ENCODE peak calls at places on chromosomes 13 and 19, in four cellular contexts. One of them, this sample, is unnamed.

GRCh38 chr13:29994911-29995601 is 144.6 kb upstream of the UBL3 start:
- DNase-seq in heart right ventricle: no peak
- DNase-seq in hepatocyte: no peak
- DNase-seq in brain microvascular endothelial cell: no peak
- DNase-seq in this sample: no peak

GRCh38 chr19:8655340-8655709 is 24.9 kb downstream of the NFILZ start:
- DNase-seq in heart right ventricle: no peak
- DNase-seq in hepatocyte: no peak
- DNase-seq in brain microvascular endothelial cell: no peak
- DNase-seq in this sample: peak; percentile 28

GRCh38 chr13:109155301-109155761 is 525.9 kb downstream of the MYO16 start:
- DNase-seq in heart right ventricle: no peak
- DNase-seq in hepatocyte: no peak
- DNase-seq in brain microvascular endothelial cell: peak; percentile 89
- DNase-seq in this sample: no peak

GRCh38 chr19:15378529-15379082 is 981 bp downstream of the AKAP8 start:
- DNase-seq in heart right ventricle: no peak
- DNase-seq in hepatocyte: peak; percentile 77
- DNase-seq in brain microvascular endothelial cell: peak; percentile 47
- DNase-seq in this sample: peak; percentile 57

GRCh38 chr13:99417151-99417820 is 84.0 kb upstream of the TM9SF2 start:
- DNase-seq in heart right ventricle: no peak
- DNase-seq in hepatocyte: no peak
- DNase-seq in brain microvascular endothelial cell: no peak
- DNase-seq in this sample: no peak

GRCh38 chr13:94345374-94346195 is 133.9 kb downstream of the DCT start:
- DNase-seq in heart right ventricle: no peak
- DNase-seq in hepatocyte: peak; percentile 26
- DNase-seq in brain microvascular endothelial cell: no peak
- DNase-seq in this sample: no peak

GRCh38 chr13:106155411-106155810 is 380.1 kb downstream of the EFNB2 start:
- DNase-seq in heart right ventricle: no peak
- DNase-seq in hepatocyte: no peak
- DNase-seq in brain microvascular endothelial cell: no peak
- DNase-seq in this sample: no peak

GRCh38 chr13:94065741-94066140 is 413.7 kb downstream of the DCT start:
- DNase-seq in heart right ventricle: no peak
- DNase-seq in hepatocyte: no peak
- DNase-seq in brain microvascular endothelial cell: peak; percentile 25
- DNase-seq in this sample: no peak

GRCh38 chr19:7917292-7918061 is 2.7 kb upstream of the SNAPC2 start:
- DNase-seq in heart right ventricle: peak; percentile 57
- DNase-seq in hepatocyte: peak; percentile 85
- DNase-seq in brain microvascular endothelial cell: peak; percentile 29
- DNase-seq in this sample: peak; percentile 72

GRCh38 chr13:27053902-27054595 is 117.6 kb downstream of the USP12 start:
- DNase-seq in heart right ventricle: no peak
- DNase-seq in hepatocyte: no peak
- DNase-seq in brain microvascular endothelial cell: peak; percentile 64
- DNase-seq in this sample: no peak

GRCh38 chr19:35373492-35373891 is 2.6 kb downstream of the GPR42 start:
- DNase-seq in heart right ventricle: no peak
- DNase-seq in hepatocyte: no peak
- DNase-seq in brain microvascular endothelial cell: no peak
- DNase-seq in this sample: no peak

GRCh38 chr13:34767778-34768177 is 174.3 kb upstream of the NBEA start:
- DNase-seq in heart right ventricle: no peak
- DNase-seq in hepatocyte: no peak
- DNase-seq in brain microvascular endothelial cell: no peak
- DNase-seq in this sample: no peak

GRCh38 chr13:113947321-113948033 is 26.4 kb downstream of the C13orf46 start:
- DNase-seq in heart right ventricle: no peak
- DNase-seq in hepatocyte: peak; percentile 49
- DNase-seq in brain microvascular endothelial cell: peak; percentile 40
- DNase-seq in this sample: no peak

GRCh38 chr19:36182612-36183454 is 30.6 kb upstream of the COX7A1 start:
- DNase-seq in heart right ventricle: no peak
- DNase-seq in hepatocyte: peak; percentile 12
- DNase-seq in brain microvascular endothelial cell: peak; percentile 91
- DNase-seq in this sample: no peak

GRCh38 chr13:68232351-68233130 is 1002.4 kb upstream of the PCDH9 start:
- DNase-seq in heart right ventricle: no peak
- DNase-seq in hepatocyte: no peak
- DNase-seq in brain microvascular endothelial cell: peak; percentile 11
- DNase-seq in this sample: no peak

GRCh38 chr19:18523841-18524240 is 2.0 kb upstream of the ELL start:
- DNase-seq in heart right ventricle: no peak
- DNase-seq in hepatocyte: no peak
- DNase-seq in brain microvascular endothelial cell: no peak
- DNase-seq in this sample: no peak

GRCh38 chr19:18520848-18521691 is 800 bp downstream of the ELL start:
- DNase-seq in heart right ventricle: peak; percentile 54
- DNase-seq in hepatocyte: peak; percentile 52
- DNase-seq in brain microvascular endothelial cell: no peak
- DNase-seq in this sample: peak; percentile 65

GRCh38 chr19:18521692-18522123 is at the start of gene ELL:
- DNase-seq in heart right ventricle: no peak
- DNase-seq in hepatocyte: no peak
- DNase-seq in brain microvascular endothelial cell: no peak
- DNase-seq in this sample: no peak

GRCh38 chr19:18519962-18520847 is 1.7 kb downstream of the ELL start:
- DNase-seq in heart right ventricle: peak; percentile 51
- DNase-seq in hepatocyte: peak; percentile 92
- DNase-seq in brain microvascular endothelial cell: peak; percentile 67
- DNase-seq in this sample: peak; percentile 63

DNA sequence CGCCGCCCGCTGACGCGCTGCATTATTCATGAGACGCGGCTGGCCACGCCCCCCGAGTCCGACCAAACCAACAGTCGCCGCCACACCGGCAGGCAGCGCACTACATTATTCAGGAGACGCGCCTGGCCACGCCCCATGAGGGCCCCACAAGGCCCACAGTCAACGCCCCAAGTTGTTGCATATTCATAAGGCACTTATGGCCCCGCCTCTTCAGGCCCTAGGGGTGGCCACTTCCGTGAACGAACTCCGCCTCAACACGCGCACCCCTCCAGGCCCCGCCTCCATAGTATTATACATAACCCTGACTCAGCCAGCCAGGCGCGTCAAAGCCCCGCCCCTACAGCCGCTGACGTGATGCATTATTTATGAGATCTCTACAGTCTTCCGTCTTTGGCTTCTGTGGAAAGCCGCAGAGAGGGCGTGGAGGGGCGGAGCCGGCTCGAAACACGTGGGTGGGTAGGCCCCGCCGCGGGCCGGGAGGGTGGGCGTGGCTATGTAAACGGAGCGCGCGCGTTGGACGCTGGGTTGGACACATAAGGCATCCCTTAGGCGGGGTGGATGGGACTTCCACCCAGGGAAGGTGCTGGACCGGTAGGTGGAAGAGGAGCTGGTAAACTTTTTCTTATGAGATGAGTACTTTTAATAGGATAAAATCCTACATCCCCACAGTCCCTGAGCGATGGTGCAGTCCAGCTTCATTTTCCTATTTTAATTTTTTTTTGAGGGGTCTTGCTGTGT is 423 bp upstream of the ELL start:
- DNase-seq in heart right ventricle: peak; percentile 100
- DNase-seq in hepatocyte: peak; percentile 100
- DNase-seq in brain microvascular endothelial cell: peak; percentile 100
- DNase-seq in this sample: peak; percentile 99
- TF ChIP-seq CTCF in heart right ventricle: peak; percentile 44
- TF ChIP-seq CTCF in hepatocyte: no peak
- TF ChIP-seq CTCF in brain microvascular endothelial cell: peak; percentile 22
- TF ChIP-seq CTCF in this sample: no peak

GRCh38 chr19:48646912-48647216 is 877 bp upstream of the CA11 start:
- DNase-seq in heart right ventricle: no peak
- DNase-seq in hepatocyte: no peak
- DNase-seq in brain microvascular endothelial cell: no peak
- DNase-seq in this sample: no peak
- H3K4me3 ChIP-seq in heart right ventricle: no peak overlapping the region
- H3K4me3 ChIP-seq in hepatocyte: no peak overlapping the region
- H3K4me3 ChIP-seq in brain microvascular endothelial cell: no peak overlapping the region
- H3K4me3 ChIP-seq in this sample: peak overlapping the region; percentile 64

GRCh38 chr19:17953316-17953801 is 13.5 kb upstream of the KCNN1 start:
- DNase-seq in heart right ventricle: no peak
- DNase-seq in hepatocyte: no peak
- DNase-seq in brain microvascular endothelial cell: no peak
- DNase-seq in this sample: no peak
- H3K27me3 ChIP-seq in heart right ventricle: peaks cover 95% of the 10 kb centered on the region
- H3K27me3 ChIP-seq in hepatocyte: peaks cover 50% of the 10 kb centered on the region
- H3K27me3 ChIP-seq in brain microvascular endothelial cell: peaks cover 68% of the 10 kb centered on the region
- H3K27me3 ChIP-seq in this sample: peaks cover 3% of the 10 kb centered on the region

DNA sequence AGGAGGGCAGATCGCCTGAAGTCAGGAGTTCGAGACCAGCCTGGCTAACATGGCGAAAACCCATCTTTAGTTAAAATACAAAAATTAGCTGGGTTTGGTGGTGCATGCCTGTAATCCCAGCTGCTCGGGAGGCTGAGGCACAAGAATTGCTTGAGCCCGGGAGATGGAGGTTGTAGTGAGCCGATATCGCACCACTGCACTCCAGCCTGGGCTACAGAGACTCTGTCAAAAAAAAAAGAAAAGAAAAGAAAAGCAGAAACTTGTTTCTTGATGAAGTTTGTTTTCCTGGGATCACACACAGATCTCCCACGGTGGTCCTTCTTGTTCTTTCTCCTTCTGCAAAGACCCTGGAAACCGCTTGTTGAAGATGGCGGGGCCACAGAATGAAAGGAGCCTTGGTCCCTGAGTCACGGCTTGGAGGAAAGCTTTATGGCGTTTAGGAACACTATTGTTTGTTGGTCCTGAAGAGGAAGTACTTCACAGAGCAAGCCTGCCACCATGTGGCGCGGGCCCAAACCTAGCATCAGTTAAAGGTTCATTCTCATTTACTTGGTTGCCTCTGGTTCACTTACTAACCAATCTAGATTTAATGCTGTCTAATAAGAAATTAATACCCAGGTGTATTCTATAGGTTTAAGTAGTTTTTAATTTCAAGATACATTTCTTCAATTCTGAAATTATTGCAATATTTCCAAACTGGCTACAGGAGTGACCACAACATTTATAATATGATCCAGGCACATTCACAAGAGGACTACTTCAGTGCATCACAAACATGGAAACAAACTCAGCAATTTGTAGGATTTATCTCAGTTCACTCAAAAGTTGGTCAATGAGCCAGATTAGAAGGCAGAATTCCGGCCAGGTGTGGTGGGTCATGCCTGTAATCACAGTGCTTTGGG is 21.3 kb upstream of the ARL11 start:
- DNase-seq in heart right ventricle: peak; percentile 85
- DNase-seq in hepatocyte: peak; percentile 91
- DNase-seq in brain microvascular endothelial cell: peak; percentile 88
- DNase-seq in this sample: peak; percentile 34
- TF ChIP-seq CTCF in heart right ventricle: peak; percentile 93
- TF ChIP-seq CTCF in hepatocyte: peak; percentile 87
- TF ChIP-seq CTCF in brain microvascular endothelial cell: peak; percentile 86
- TF ChIP-seq CTCF in this sample: peak; percentile 79

GRCh38 chr19:53466726-53467125 is 807 bp upstream of the ZNF813 start:
- DNase-seq in heart right ventricle: no peak
- DNase-seq in hepatocyte: peak; percentile 21
- DNase-seq in brain microvascular endothelial cell: no peak
- DNase-seq in this sample: no peak

GRCh38 chr19:53467138-53467502 is 413 bp upstream of the ZNF813 start:
- DNase-seq in heart right ventricle: peak; percentile 26
- DNase-seq in hepatocyte: peak; percentile 28
- DNase-seq in brain microvascular endothelial cell: no peak
- DNase-seq in this sample: no peak

GRCh38 chr19:53467503-53468262 is at the start of gene ZNF813:
- DNase-seq in heart right ventricle: peak; percentile 98
- DNase-seq in hepatocyte: peak; percentile 96
- DNase-seq in brain microvascular endothelial cell: peak; percentile 79
- DNase-seq in this sample: peak; percentile 92

GRCh38 chr19:53461866-53462265 is 5.7 kb upstream of the ZNF813 start:
- DNase-seq in heart right ventricle: no peak
- DNase-seq in hepatocyte: no peak
- DNase-seq in brain microvascular endothelial cell: no peak
- DNase-seq in this sample: no peak

GRCh38 chr19:53463263-53463662 is 4.3 kb upstream of the ZNF813 start:
- DNase-seq in heart right ventricle: peak; percentile 70
- DNase-seq in hepatocyte: no peak
- DNase-seq in brain microvascular endothelial cell: no peak
- DNase-seq in this sample: no peak
- H3K4me3 ChIP-seq in heart right ventricle: no peak overlapping the region
- H3K4me3 ChIP-seq in hepatocyte: no peak overlapping the region
- H3K4me3 ChIP-seq in brain microvascular endothelial cell: no peak overlapping the region
- H3K4me3 ChIP-seq in this sample: no peak overlapping the region

GRCh38 chr19:17796013-17796837 is 1.3 kb downstream of the B3GNT3 start:
- DNase-seq in heart right ventricle: no peak
- DNase-seq in hepatocyte: peak; percentile 78
- DNase-seq in brain microvascular endothelial cell: no peak
- DNase-seq in this sample: no peak

GRCh38 chr19:17796838-17797168 is 1.9 kb downstream of the B3GNT3 start:
- DNase-seq in heart right ventricle: no peak
- DNase-seq in hepatocyte: no peak
- DNase-seq in brain microvascular endothelial cell: no peak
- DNase-seq in this sample: no peak

GRCh38 chr19:17794412-17794730 is 567 bp upstream of the B3GNT3 start:
- DNase-seq in heart right ventricle: no peak
- DNase-seq in hepatocyte: no peak
- DNase-seq in brain microvascular endothelial cell: no peak
- DNase-seq in this sample: no peak

GRCh38 chr19:17794731-17795494 is at the start of gene B3GNT3:
- DNase-seq in heart right ventricle: peak; percentile 34
- DNase-seq in hepatocyte: peak; percentile 92
- DNase-seq in brain microvascular endothelial cell: no peak
- DNase-seq in this sample: no peak

GRCh38 chr19:17795495-17795856 is 538 bp downstream of the B3GNT3 start:
- DNase-seq in heart right ventricle: no peak
- DNase-seq in hepatocyte: no peak
- DNase-seq in brain microvascular endothelial cell: no peak
- DNase-seq in this sample: no peak
- H3K27me3 ChIP-seq in heart right ventricle: peaks cover 82% of the 10 kb centered on the region
- H3K27me3 ChIP-seq in hepatocyte: peaks cover 19% of the 10 kb centered on the region
- H3K27me3 ChIP-seq in brain microvascular endothelial cell: peaks cover 18% of the 10 kb centered on the region
- H3K27me3 ChIP-seq in this sample: no peaks in the 10 kb centered on the region